ENCODE peak calls at places on chromosomes 5 and 9, in six cellular contexts. G, F, K, C, W and U are unnamed samples. For H3K36me3, the result is how much of the 10 kb centered on the place peaks cover.

GRCh38 chr5:152072076-152072475 is 147.4 kb upstream of the GLRA1 start:
- DNase-seq in G (no peak), F (no peak), K (no peak), C (no peak), W (peak), U (no peak)

GRCh38 chr5:118687085-118687484 is 301.3 kb downstream of the DTWD2 start:
- DNase-seq in G (no peak), F (no peak), K (no peak), C (no peak), W (no peak), U (no peak)

GRCh38 chr5:36722913-36723312 is 116.5 kb downstream of the SLC1A3 start:
- DNase-seq in G (no peak), F (no peak), K (no peak), C (no peak), W (peak), U (no peak)

GRCh38 chr9:128565578-128565977 is 13.2 kb downstream of the SPTAN1 start:
- DNase-seq in G (no peak), F (no peak), K (no peak), C (no peak), W (no peak), U (no peak)

GRCh38 chr5:105754056-105754455 is 1916.7 kb downstream of the EFNA5 start:
- DNase-seq in G (no peak), F (no peak), K (peak), C (no peak), W (no peak), U (no peak)

GRCh38 chr9:126498331-126498730 is 115.4 kb upstream of the LMX1B start:
- DNase-seq in G (no peak), F (no peak), K (no peak), C (no peak), W (no peak), U (no peak)

GRCh38 chr5:113807384-113808053 is 294.0 kb downstream of the YTHDC2 start:
- DNase-seq in G (peak), F (no peak), K (peak), C (peak), W (no peak), U (no peak)

GRCh38 chr5:178826216-178826615 is 33.5 kb upstream of the ZNF354B start:
- DNase-seq in G (no peak), F (no peak), K (no peak), C (no peak), W (no peak), U (no peak)

GRCh38 chr9:131494296-131494870 is 8.3 kb upstream of the POMT1 start:
- DNase-seq in G (no peak), F (no peak), K (no peak), C (no peak), W (no peak), U (no peak)
- H3K36me3 ChIP-seq in G (half or more), F (half or more), K (under half), C (under half), W (half or more), U (half or more)

DNA sequence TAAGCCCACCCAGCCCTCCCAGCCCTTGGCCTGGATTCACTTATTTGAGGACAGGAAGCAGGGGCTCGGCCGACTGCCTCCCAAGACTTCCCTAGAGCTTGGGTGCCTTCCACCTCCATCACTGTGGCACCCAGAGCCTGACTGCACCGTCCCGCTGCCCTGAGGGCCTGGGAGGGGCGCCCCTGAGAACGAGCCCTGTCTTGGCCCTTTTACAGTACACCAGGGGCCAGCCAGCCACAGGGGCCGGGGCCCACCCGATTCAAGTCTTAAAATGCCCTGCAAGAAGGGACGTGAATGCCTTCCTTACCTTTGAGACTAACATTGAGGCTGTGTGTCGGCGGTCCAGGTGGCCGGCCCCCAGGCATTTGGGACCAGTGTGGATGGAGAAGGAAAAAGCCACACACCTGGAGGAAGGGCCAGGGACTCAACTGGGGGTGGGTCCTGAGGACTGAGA is 16.9 kb downstream of the FAM78A start:
- DNase-seq in G (no peak), F (no peak), K (no peak), C (no peak), W (no peak), U (no peak)
- H3K36me3 ChIP-seq in G (under half), F (under half), K (under half), C (under half), W (under half), U (under half)

GRCh38 chr5:14465776-14466175 is 115.8 kb upstream of the OTULINL start:
- DNase-seq in G (no peak), F (no peak), K (no peak), C (no peak), W (no peak), U (no peak)

GRCh38 chr5:14464101-14464500 is 117.5 kb upstream of the OTULINL start:
- DNase-seq in G (no peak), F (no peak), K (no peak), C (no peak), W (no peak), U (no peak)

GRCh38 chr5:14465086-14465485 is 116.5 kb upstream of the OTULINL start:
- DNase-seq in G (no peak), F (no peak), K (no peak), C (no peak), W (no peak), U (no peak)

GRCh38 chr5:14463629-14464028 is 118.0 kb upstream of the OTULINL start:
- DNase-seq in G (no peak), F (no peak), K (no peak), C (peak), W (no peak), U (no peak)

GRCh38 chr5:14464661-14465060 is 116.9 kb upstream of the OTULINL start:
- DNase-seq in G (no peak), F (no peak), K (no peak), C (no peak), W (no peak), U (no peak)
- H3K36me3 ChIP-seq in G (half or more), F (half or more), K (under half), C (under half), W (half or more), U (under half)

GRCh38 chr9:88623698-88624097 is 88.7 kb downstream of the NXNL2 start:
- DNase-seq in G (no peak), F (no peak), K (no peak), C (no peak), W (no peak), U (no peak)

GRCh38 chr9:88628811-88629210 is 93.8 kb downstream of the NXNL2 start:
- DNase-seq in G (no peak), F (no peak), K (no peak), C (no peak), W (no peak), U (no peak)

GRCh38 chr9:88628114-88628513 is 93.1 kb downstream of the NXNL2 start:
- DNase-seq in G (no peak), F (no peak), K (no peak), C (no peak), W (no peak), U (no peak)
- H3K36me3 ChIP-seq in G (under half), F (under half), K (under half), C (under half), W (under half), U (under half)